ENCODE peak calls at places on chromosomes 16 and 17, in five cellular contexts. One of them, this sample, is unnamed.

GRCh38 chr16:52265446-52265861 is 281.5 kb downstream of the TOX3 start:
- DNase-seq in CD4-positive, alpha-beta memory T cell: no peak
- DNase-seq in CD4-positive, alpha-beta T cell: no peak
- DNase-seq in A549: no peak
- DNase-seq in NCI-H345: peak
- DNase-seq in this sample: peak

GRCh38 chr16:12664334-12664733 is 139.4 kb downstream of the CPPED1 start:
- DNase-seq in NCI-H345: no peak
- DNase-seq in CD4-positive, alpha-beta memory T cell: no peak
- DNase-seq in CD4-positive, alpha-beta T cell: no peak
- DNase-seq in A549: no peak
- DNase-seq in this sample: peak

GRCh38 chr17:80605326-80606066 is 60.9 kb downstream of the RPTOR start:
- DNase-seq in A549: peak
- DNase-seq in CD4-positive, alpha-beta T cell: no peak
- DNase-seq in NCI-H345: no peak
- DNase-seq in CD4-positive, alpha-beta memory T cell: peak
- DNase-seq in this sample: no peak

GRCh38 chr16:8859913-8860881 is 8.6 kb downstream of the CARHSP1 start:
- DNase-seq in A549: no peak
- DNase-seq in NCI-H345: no peak
- DNase-seq in CD4-positive, alpha-beta memory T cell: no peak
- DNase-seq in CD4-positive, alpha-beta T cell: no peak
- DNase-seq in this sample: no peak

GRCh38 chr17:56891751-56892150 is 22.1 kb downstream of the TRIM25 start:
- DNase-seq in CD4-positive, alpha-beta memory T cell: peak
- DNase-seq in A549: no peak
- DNase-seq in CD4-positive, alpha-beta T cell: peak
- DNase-seq in NCI-H345: no peak
- DNase-seq in this sample: no peak

GRCh38 chr17:80877829-80878303 is 113.8 kb upstream of the CHMP6 start:
- DNase-seq in A549: no peak
- DNase-seq in CD4-positive, alpha-beta T cell: no peak
- DNase-seq in CD4-positive, alpha-beta memory T cell: no peak
- DNase-seq in NCI-H345: no peak
- DNase-seq in this sample: no peak

GRCh38 chr16:50093607-50094570 is 28.1 kb downstream of the HEATR3 start:
- DNase-seq in NCI-H345: no peak
- DNase-seq in A549: no peak
- DNase-seq in CD4-positive, alpha-beta T cell: no peak
- DNase-seq in CD4-positive, alpha-beta memory T cell: peak
- DNase-seq in this sample: no peak

GRCh38 chr16:67016681-67017450 is 12.1 kb upstream of the CBFB start:
- DNase-seq in CD4-positive, alpha-beta T cell: no peak
- DNase-seq in NCI-H345: no peak
- DNase-seq in CD4-positive, alpha-beta memory T cell: no peak
- DNase-seq in A549: no peak
- DNase-seq in this sample: no peak

GRCh38 chr17:72122668-72123495 is 2.1 kb downstream of the SOX9 start:
- DNase-seq in A549: no peak
- DNase-seq in CD4-positive, alpha-beta memory T cell: no peak
- DNase-seq in CD4-positive, alpha-beta T cell: no peak
- DNase-seq in NCI-H345: no peak
- DNase-seq in this sample: no peak

GRCh38 chr17:29369831-29370735 is 20.1 kb upstream of the TAOK1 start:
- DNase-seq in CD4-positive, alpha-beta T cell: peak
- DNase-seq in A549: peak
- DNase-seq in NCI-H345: peak
- DNase-seq in CD4-positive, alpha-beta memory T cell: peak
- DNase-seq in this sample: peak

GRCh38 chr16:56603589-56603988 is 4.8 kb upstream of the MT2A start:
- DNase-seq in CD4-positive, alpha-beta T cell: no peak
- DNase-seq in A549: peak
- DNase-seq in NCI-H345: peak
- DNase-seq in CD4-positive, alpha-beta memory T cell: no peak
- DNase-seq in this sample: no peak

GRCh38 chr17:29619251-29619650 is 3.5 kb downstream of the CORO6 start:
- DNase-seq in CD4-positive, alpha-beta T cell: no peak
- DNase-seq in A549: no peak
- DNase-seq in NCI-H345: peak
- DNase-seq in CD4-positive, alpha-beta memory T cell: no peak
- DNase-seq in this sample: no peak

GRCh38 chr16:50593410-50594139 is 45.4 kb downstream of the NKD1 start:
- DNase-seq in NCI-H345: no peak
- DNase-seq in CD4-positive, alpha-beta T cell: no peak
- DNase-seq in A549: no peak
- DNase-seq in CD4-positive, alpha-beta memory T cell: no peak
- DNase-seq in this sample: no peak

GRCh38 chr16:24178496-24178895 is 77.6 kb upstream of the CACNG3 start:
- DNase-seq in CD4-positive, alpha-beta memory T cell: no peak
- DNase-seq in A549: no peak
- DNase-seq in NCI-H345: no peak
- DNase-seq in CD4-positive, alpha-beta T cell: no peak
- DNase-seq in this sample: no peak

GRCh38 chr16:1786242-1787055 is 3.7 kb downstream of the NUBP2 start:
- DNase-seq in CD4-positive, alpha-beta T cell: no peak
- DNase-seq in A549: no peak
- DNase-seq in CD4-positive, alpha-beta memory T cell: no peak
- DNase-seq in NCI-H345: no peak
- DNase-seq in this sample: no peak

GRCh38 chr17:71423871-71424546 is 696.8 kb upstream of the SOX9 start:
- DNase-seq in CD4-positive, alpha-beta T cell: no peak
- DNase-seq in A549: no peak
- DNase-seq in NCI-H345: peak
- DNase-seq in CD4-positive, alpha-beta memory T cell: no peak
- DNase-seq in this sample: peak

GRCh38 chr17:41049110-41049509 is 2.0 kb upstream of the KRTAP2-1 start:
- DNase-seq in CD4-positive, alpha-beta memory T cell: no peak
- DNase-seq in A549: no peak
- DNase-seq in CD4-positive, alpha-beta T cell: no peak
- DNase-seq in NCI-H345: no peak
- DNase-seq in this sample: no peak

GRCh38 chr16:84546669-84547538 is 42.4 kb upstream of the MEAK7 start:
- DNase-seq in CD4-positive, alpha-beta memory T cell: no peak
- DNase-seq in NCI-H345: no peak
- DNase-seq in A549: no peak
- DNase-seq in CD4-positive, alpha-beta T cell: no peak
- DNase-seq in this sample: no peak

GRCh38 chr17:43216369-43216761 is 4.7 kb downstream of the TMEM106A start:
- DNase-seq in A549: no peak
- DNase-seq in CD4-positive, alpha-beta T cell: no peak
- DNase-seq in NCI-H345: no peak
- DNase-seq in CD4-positive, alpha-beta memory T cell: no peak
- DNase-seq in this sample: no peak

GRCh38 chr16:70470927-70471341 is 16.5 kb downstream of the FCSK start:
- DNase-seq in NCI-H345: no peak
- DNase-seq in CD4-positive, alpha-beta T cell: no peak
- DNase-seq in A549: peak
- DNase-seq in CD4-positive, alpha-beta memory T cell: no peak
- DNase-seq in this sample: no peak

GRCh38 chr16:89598199-89598598 is 15.2 kb upstream of the DPEP1 start:
- DNase-seq in CD4-positive, alpha-beta T cell: no peak
- DNase-seq in NCI-H345: no peak
- DNase-seq in A549: peak
- DNase-seq in CD4-positive, alpha-beta memory T cell: no peak
- DNase-seq in this sample: no peak

GRCh38 chr16:66830422-66831404 is at the start of gene NAE1:
- DNase-seq in CD4-positive, alpha-beta T cell: peak
- DNase-seq in A549: peak
- DNase-seq in CD4-positive, alpha-beta memory T cell: peak
- DNase-seq in NCI-H345: peak
- DNase-seq in this sample: peak

GRCh38 chr17:4509402-4509801 is 10.7 kb downstream of the SPNS2 start:
- DNase-seq in A549: no peak
- DNase-seq in CD4-positive, alpha-beta T cell: no peak
- DNase-seq in NCI-H345: no peak
- DNase-seq in CD4-positive, alpha-beta memory T cell: peak
- DNase-seq in this sample: no peak

GRCh38 chr17:37791434-37791833 is 46.6 kb upstream of the HNF1B start:
- DNase-seq in NCI-H345: no peak
- DNase-seq in CD4-positive, alpha-beta T cell: no peak
- DNase-seq in A549: peak
- DNase-seq in CD4-positive, alpha-beta memory T cell: peak
- DNase-seq in this sample: no peak

GRCh38 chr17:43308999-43309398 is 75.2 kb upstream of the RNU2-1 start:
- DNase-seq in CD4-positive, alpha-beta memory T cell: no peak
- DNase-seq in NCI-H345: no peak
- DNase-seq in A549: no peak
- DNase-seq in CD4-positive, alpha-beta T cell: no peak
- DNase-seq in this sample: no peak

GRCh38 chr16:80569440-80570105 is 28.8 kb downstream of the DYNLRB2 start:
- DNase-seq in CD4-positive, alpha-beta memory T cell: peak
- DNase-seq in CD4-positive, alpha-beta T cell: peak
- DNase-seq in NCI-H345: no peak
- DNase-seq in A549: no peak
- DNase-seq in this sample: no peak

GRCh38 chr17:18159551-18160120 is 24.0 kb upstream of the ALKBH5 start:
- DNase-seq in A549: no peak
- DNase-seq in CD4-positive, alpha-beta memory T cell: no peak
- DNase-seq in NCI-H345: no peak
- DNase-seq in CD4-positive, alpha-beta T cell: no peak
- DNase-seq in this sample: no peak

GRCh38 chr16:22933173-22933572 is 119.2 kb downstream of the HS3ST2 start:
- DNase-seq in CD4-positive, alpha-beta memory T cell: no peak
- DNase-seq in CD4-positive, alpha-beta T cell: no peak
- DNase-seq in A549: no peak
- DNase-seq in NCI-H345: no peak
- DNase-seq in this sample: no peak

GRCh38 chr17:76697702-76698465 is 12.9 kb downstream of the MXRA7 start:
- DNase-seq in CD4-positive, alpha-beta memory T cell: no peak
- DNase-seq in CD4-positive, alpha-beta T cell: no peak
- DNase-seq in NCI-H345: peak
- DNase-seq in A549: no peak
- DNase-seq in this sample: peak

GRCh38 chr16:19771040-19771439 is 53.0 kb downstream of the IQCK start:
- DNase-seq in CD4-positive, alpha-beta T cell: no peak
- DNase-seq in NCI-H345: no peak
- DNase-seq in CD4-positive, alpha-beta memory T cell: no peak
- DNase-seq in A549: no peak
- DNase-seq in this sample: no peak

GRCh38 chr17:29177871-29178749 is 2.1 kb downstream of the MYO18A start:
- DNase-seq in NCI-H345: no peak
- DNase-seq in CD4-positive, alpha-beta T cell: no peak
- DNase-seq in A549: peak
- DNase-seq in CD4-positive, alpha-beta memory T cell: no peak
- DNase-seq in this sample: no peak

GRCh38 chr17:36128411-36128978 is 24.9 kb downstream of the CCL4 start:
- DNase-seq in CD4-positive, alpha-beta T cell: no peak
- DNase-seq in NCI-H345: no peak
- DNase-seq in A549: no peak
- DNase-seq in CD4-positive, alpha-beta memory T cell: no peak
- DNase-seq in this sample: no peak

GRCh38 chr16:9345046-9345445 is 253.6 kb downstream of the HAPSTR1 start:
- DNase-seq in NCI-H345: no peak
- DNase-seq in A549: no peak
- DNase-seq in CD4-positive, alpha-beta T cell: no peak
- DNase-seq in CD4-positive, alpha-beta memory T cell: no peak
- DNase-seq in this sample: no peak

GRCh38 chr16:69233124-69233523 is 46.2 kb downstream of the SNTB2 start:
- DNase-seq in NCI-H345: no peak
- DNase-seq in CD4-positive, alpha-beta T cell: no peak
- DNase-seq in CD4-positive, alpha-beta memory T cell: no peak
- DNase-seq in A549: no peak
- DNase-seq in this sample: no peak

GRCh38 chr16:50153648-50154368 is 702 bp downstream of the TENT4B start:
- DNase-seq in CD4-positive, alpha-beta T cell: no peak
- DNase-seq in NCI-H345: no peak
- DNase-seq in CD4-positive, alpha-beta memory T cell: no peak
- DNase-seq in A549: peak
- DNase-seq in this sample: no peak

GRCh38 chr16:13453938-13454553 is 465.9 kb upstream of the ERCC4 start:
- DNase-seq in CD4-positive, alpha-beta memory T cell: no peak
- DNase-seq in CD4-positive, alpha-beta T cell: no peak
- DNase-seq in NCI-H345: peak
- DNase-seq in A549: peak
- DNase-seq in this sample: peak

GRCh38 chr16:68370921-68371651 is 60.3 kb downstream of the PRMT7 start:
- DNase-seq in A549: no peak
- DNase-seq in NCI-H345: peak
- DNase-seq in CD4-positive, alpha-beta memory T cell: peak
- DNase-seq in CD4-positive, alpha-beta T cell: peak
- DNase-seq in this sample: peak